ENCODE peak calls at places on chromosomes 7 and 10, in nine cellular contexts. One of them, this sample, is unnamed.

GRCh38 chr7:8724080-8724718 is 290.8 kb downstream of the NXPH1 start:
- DNase-seq in GM12891: peak
- DNase-seq in transverse colon: peak
- DNase-seq in adrenal gland: peak
- DNase-seq in IMR-90: no peak
- DNase-seq in lower leg skin: no peak
- DNase-seq in sigmoid colon: no peak
- DNase-seq in H1: peak
- DNase-seq in gastrocnemius medialis: no peak
- DNase-seq in this sample: peak

GRCh38 chr10:76303682-76304316 is 872.4 kb downstream of the LRMDA start:
- DNase-seq in GM12891: no peak
- DNase-seq in transverse colon: peak
- DNase-seq in adrenal gland: peak
- DNase-seq in IMR-90: peak
- DNase-seq in lower leg skin: peak
- DNase-seq in sigmoid colon: peak
- DNase-seq in H1: peak
- DNase-seq in gastrocnemius medialis: peak
- DNase-seq in this sample: peak

GRCh38 chr10:117442944-117443676 is 67.9 kb upstream of the PDZD8 start:
- DNase-seq in GM12891: peak
- DNase-seq in transverse colon: peak
- DNase-seq in adrenal gland: peak
- DNase-seq in IMR-90: peak
- DNase-seq in lower leg skin: peak
- DNase-seq in sigmoid colon: peak
- DNase-seq in H1: peak
- DNase-seq in gastrocnemius medialis: peak
- DNase-seq in this sample: peak

GRCh38 chr10:118835682-118836326 is 81.0 kb upstream of the CACUL1 start:
- DNase-seq in GM12891: no peak
- DNase-seq in transverse colon: peak
- DNase-seq in adrenal gland: no peak
- DNase-seq in IMR-90: no peak
- DNase-seq in lower leg skin: no peak
- DNase-seq in sigmoid colon: no peak
- DNase-seq in H1: no peak
- DNase-seq in gastrocnemius medialis: no peak
- DNase-seq in this sample: no peak

GRCh38 chr10:14723052-14723689 is 51.5 kb downstream of the FAM107B start:
- DNase-seq in GM12891: no peak
- DNase-seq in transverse colon: no peak
- DNase-seq in adrenal gland: no peak
- DNase-seq in IMR-90: no peak
- DNase-seq in lower leg skin: no peak
- DNase-seq in sigmoid colon: no peak
- DNase-seq in H1: no peak
- DNase-seq in gastrocnemius medialis: no peak
- DNase-seq in this sample: no peak

GRCh38 chr10:60757422-60757895 is 20.8 kb upstream of the CDK1 start:
- DNase-seq in GM12891: no peak
- DNase-seq in transverse colon: no peak
- DNase-seq in adrenal gland: no peak
- DNase-seq in IMR-90: peak
- DNase-seq in lower leg skin: no peak
- DNase-seq in sigmoid colon: no peak
- DNase-seq in H1: no peak
- DNase-seq in gastrocnemius medialis: no peak
- DNase-seq in this sample: no peak

GRCh38 chr7:94623820-94624219 is 32.1 kb downstream of the SGCE start:
- DNase-seq in GM12891: no peak
- DNase-seq in transverse colon: no peak
- DNase-seq in adrenal gland: no peak
- DNase-seq in IMR-90: no peak
- DNase-seq in lower leg skin: no peak
- DNase-seq in sigmoid colon: no peak
- DNase-seq in H1: no peak
- DNase-seq in gastrocnemius medialis: no peak
- DNase-seq in this sample: no peak

GRCh38 chr10:131641231-131641630 is 259.6 kb upstream of the PPP2R2D start:
- DNase-seq in GM12891: peak
- DNase-seq in transverse colon: no peak
- DNase-seq in adrenal gland: no peak
- DNase-seq in IMR-90: no peak
- DNase-seq in lower leg skin: peak
- DNase-seq in sigmoid colon: no peak
- DNase-seq in H1: no peak
- DNase-seq in gastrocnemius medialis: no peak
- DNase-seq in this sample: no peak

GRCh38 chr10:74977072-74977471 is 134.4 kb upstream of the SAMD8 start:
- DNase-seq in GM12891: no peak
- DNase-seq in transverse colon: no peak
- DNase-seq in adrenal gland: no peak
- DNase-seq in IMR-90: no peak
- DNase-seq in lower leg skin: no peak
- DNase-seq in sigmoid colon: no peak
- DNase-seq in H1: no peak
- DNase-seq in gastrocnemius medialis: no peak
- DNase-seq in this sample: no peak

GRCh38 chr10:123559823-123560092 is 106.4 kb upstream of the GPR26 start:
- DNase-seq in GM12891: no peak
- DNase-seq in transverse colon: no peak
- DNase-seq in adrenal gland: no peak
- DNase-seq in IMR-90: no peak
- DNase-seq in lower leg skin: peak
- DNase-seq in sigmoid colon: peak
- DNase-seq in H1: no peak
- DNase-seq in gastrocnemius medialis: no peak
- DNase-seq in this sample: no peak

DNA sequence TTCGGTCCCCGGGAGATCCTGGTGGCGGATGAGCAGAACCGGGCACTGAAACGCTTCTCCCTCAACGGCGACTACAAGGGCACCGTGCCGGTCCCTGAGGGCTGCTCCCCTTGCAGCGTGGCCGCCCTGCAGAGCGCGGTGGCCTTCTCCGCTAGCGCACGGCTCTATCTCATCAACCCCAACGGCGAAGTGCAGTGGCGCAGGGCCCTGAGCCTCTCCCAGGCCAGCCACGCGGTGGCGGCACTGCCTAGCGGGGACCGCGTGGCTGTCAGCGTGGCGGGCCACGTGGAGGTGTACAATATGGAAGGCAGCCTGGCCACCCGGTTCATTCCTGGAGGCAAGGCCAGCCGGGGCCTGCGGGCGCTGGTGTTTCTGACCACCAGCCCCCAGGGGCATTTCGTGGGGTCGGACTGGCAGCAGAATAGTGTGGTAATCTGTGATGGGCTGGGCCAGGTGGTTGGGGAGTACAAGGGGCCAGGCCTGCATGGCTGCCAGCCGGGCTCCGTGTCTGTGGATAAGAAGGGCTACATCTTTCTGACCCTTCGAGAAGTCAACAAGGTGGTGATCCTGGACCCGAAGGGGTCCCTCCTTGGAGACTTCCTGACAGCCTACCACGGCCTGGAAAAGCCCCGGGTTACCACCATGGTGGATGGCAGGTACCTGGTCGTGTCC is 3.7 kb downstream of the TRIM56 start:
- DNase-seq in GM12891: no peak
- DNase-seq in transverse colon: no peak
- DNase-seq in adrenal gland: no peak
- DNase-seq in IMR-90: no peak
- DNase-seq in lower leg skin: no peak
- DNase-seq in sigmoid colon: no peak
- DNase-seq in H1: no peak
- DNase-seq in gastrocnemius medialis: no peak
- DNase-seq in this sample: no peak
- TF ChIP-seq POLR2A in GM12891: no peak
- TF ChIP-seq POLR2A in transverse colon: no peak
- TF ChIP-seq POLR2A in adrenal gland: no peak
- TF ChIP-seq POLR2A in IMR-90: no peak
- TF ChIP-seq POLR2A in lower leg skin: no peak
- TF ChIP-seq POLR2A in sigmoid colon: no peak
- TF ChIP-seq POLR2A in H1: no peak
- TF ChIP-seq POLR2A in gastrocnemius medialis: no peak
- TF ChIP-seq POLR2A in this sample: no peak

GRCh38 chr7:32163141-32163806 is 93.1 kb upstream of the PDE1C start:
- DNase-seq in GM12891: no peak
- DNase-seq in transverse colon: peak
- DNase-seq in adrenal gland: no peak
- DNase-seq in IMR-90: peak
- DNase-seq in lower leg skin: no peak
- DNase-seq in sigmoid colon: peak
- DNase-seq in H1: no peak
- DNase-seq in gastrocnemius medialis: no peak
- DNase-seq in this sample: peak
- TF ChIP-seq POLR2A in GM12891: no peak
- TF ChIP-seq POLR2A in transverse colon: no peak
- TF ChIP-seq POLR2A in adrenal gland: no peak
- TF ChIP-seq POLR2A in IMR-90: no peak
- TF ChIP-seq POLR2A in lower leg skin: no peak
- TF ChIP-seq POLR2A in sigmoid colon: no peak
- TF ChIP-seq POLR2A in H1: no peak
- TF ChIP-seq POLR2A in gastrocnemius medialis: no peak
- TF ChIP-seq POLR2A in this sample: no peak

DNA sequence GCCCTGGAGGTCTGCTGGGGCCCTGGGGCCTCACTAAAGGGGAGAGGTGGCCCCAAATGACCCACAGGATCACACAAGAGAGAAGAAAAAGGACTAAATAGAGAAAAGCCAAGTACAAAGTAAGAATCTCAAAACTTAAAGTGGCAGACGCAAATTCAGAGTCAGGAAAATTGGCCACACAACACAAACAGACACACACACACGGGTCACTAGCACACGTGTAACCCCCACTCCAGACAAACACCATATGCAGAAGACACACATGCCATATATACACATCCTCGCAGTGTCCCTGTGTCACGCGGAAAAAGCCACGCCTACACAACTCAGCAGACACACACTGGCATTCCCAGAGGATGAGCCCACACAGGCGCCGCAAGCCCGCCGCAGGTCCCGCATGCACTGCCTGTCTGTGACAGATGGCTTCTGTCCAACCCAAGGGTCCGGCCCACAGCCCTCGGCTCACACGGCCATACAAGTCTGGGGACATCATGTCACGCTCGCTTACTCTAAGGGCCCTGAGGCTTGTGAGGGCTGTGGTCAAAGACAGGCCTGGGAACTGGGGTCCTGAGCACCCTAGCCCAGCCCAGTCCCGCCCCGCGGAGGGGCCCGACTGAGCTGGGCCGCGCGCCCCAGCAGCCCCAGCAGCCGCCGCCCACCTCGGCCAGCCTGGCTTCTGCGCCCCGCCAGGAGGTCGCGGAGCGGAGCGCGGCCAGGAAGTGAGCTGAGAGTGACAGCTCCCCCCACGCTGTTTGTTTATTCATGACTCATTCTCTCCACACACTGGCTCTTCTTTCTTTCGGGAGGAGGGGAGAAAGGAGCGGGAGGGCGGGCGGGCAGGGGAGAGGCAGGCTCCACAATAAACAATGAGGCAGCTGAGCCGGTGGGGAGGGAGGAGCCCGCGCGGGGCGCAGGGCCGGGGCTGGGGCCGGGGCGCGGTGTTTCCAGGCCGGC is 95.5 kb upstream of the ZMIZ1 start:
- DNase-seq in GM12891: peak
- DNase-seq in transverse colon: peak
- DNase-seq in adrenal gland: peak
- DNase-seq in IMR-90: peak
- DNase-seq in lower leg skin: peak
- DNase-seq in sigmoid colon: peak
- DNase-seq in H1: peak
- DNase-seq in gastrocnemius medialis: peak
- DNase-seq in this sample: peak
- TF ChIP-seq POLR2A in GM12891: no peak
- TF ChIP-seq POLR2A in transverse colon: peak
- TF ChIP-seq POLR2A in adrenal gland: peak
- TF ChIP-seq POLR2A in IMR-90: peak
- TF ChIP-seq POLR2A in lower leg skin: no peak
- TF ChIP-seq POLR2A in sigmoid colon: peak
- TF ChIP-seq POLR2A in H1: no peak
- TF ChIP-seq POLR2A in gastrocnemius medialis: peak
- TF ChIP-seq POLR2A in this sample: peak

GRCh38 chr7:1709281-1709680 is 39.2 kb downstream of the ELFN1 start:
- DNase-seq in GM12891: no peak
- DNase-seq in transverse colon: no peak
- DNase-seq in adrenal gland: no peak
- DNase-seq in IMR-90: no peak
- DNase-seq in lower leg skin: no peak
- DNase-seq in sigmoid colon: no peak
- DNase-seq in H1: no peak
- DNase-seq in gastrocnemius medialis: no peak
- DNase-seq in this sample: no peak

GRCh38 chr7:1708640-1709249 is 38.7 kb downstream of the ELFN1 start:
- DNase-seq in GM12891: no peak
- DNase-seq in transverse colon: no peak
- DNase-seq in adrenal gland: no peak
- DNase-seq in IMR-90: no peak
- DNase-seq in lower leg skin: peak
- DNase-seq in sigmoid colon: peak
- DNase-seq in H1: no peak
- DNase-seq in gastrocnemius medialis: no peak
- DNase-seq in this sample: no peak

GRCh38 chr7:1706721-1707613 is 36.9 kb downstream of the ELFN1 start:
- DNase-seq in GM12891: peak
- DNase-seq in transverse colon: no peak
- DNase-seq in adrenal gland: peak
- DNase-seq in IMR-90: no peak
- DNase-seq in lower leg skin: peak
- DNase-seq in sigmoid colon: no peak
- DNase-seq in H1: no peak
- DNase-seq in gastrocnemius medialis: no peak
- DNase-seq in this sample: no peak

GRCh38 chr7:1706381-1706720 is 36.3 kb downstream of the ELFN1 start:
- DNase-seq in GM12891: no peak
- DNase-seq in transverse colon: no peak
- DNase-seq in adrenal gland: no peak
- DNase-seq in IMR-90: no peak
- DNase-seq in lower leg skin: no peak
- DNase-seq in sigmoid colon: no peak
- DNase-seq in H1: no peak
- DNase-seq in gastrocnemius medialis: no peak
- DNase-seq in this sample: no peak

DNA sequence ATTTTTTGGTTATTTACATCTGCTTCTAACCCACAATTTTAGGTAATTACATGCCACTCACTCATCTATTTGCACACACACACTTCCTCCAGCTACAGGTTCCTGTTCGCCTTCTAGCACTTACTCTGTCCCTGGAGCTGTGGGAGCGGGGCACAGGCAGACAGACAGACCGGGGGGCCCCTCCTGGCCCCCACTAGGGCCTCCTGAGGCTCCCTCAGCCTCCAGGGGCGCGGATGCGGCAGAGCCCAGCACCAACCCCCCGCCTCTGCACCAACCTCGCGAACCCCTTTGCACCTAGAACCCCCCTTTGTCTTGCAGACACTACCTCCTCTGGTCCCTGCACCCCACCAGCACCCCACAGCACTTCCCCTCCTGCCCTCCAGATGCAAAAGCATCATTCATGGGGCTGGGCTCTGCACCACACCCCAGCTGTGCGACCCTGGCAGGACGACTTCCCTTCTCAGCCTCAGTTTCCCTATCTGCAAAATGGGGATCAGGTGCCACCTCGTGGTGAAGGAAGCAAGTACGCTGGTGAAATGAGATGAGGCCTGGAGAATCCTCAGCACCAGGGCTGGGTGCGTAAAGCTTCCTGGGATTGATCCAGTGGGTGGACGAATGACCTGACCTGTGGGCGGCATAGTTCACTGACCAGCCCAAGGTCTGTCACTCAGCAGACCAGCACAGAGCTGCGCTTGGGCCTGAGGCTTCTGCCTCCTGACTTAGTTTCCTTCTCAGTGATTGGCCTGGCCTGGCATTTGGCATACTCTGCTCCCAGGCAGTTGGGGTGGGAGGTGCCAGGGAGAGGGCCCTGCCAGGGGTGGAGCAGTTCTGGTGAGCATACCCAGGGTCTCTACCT is 37.9 kb downstream of the ELFN1 start:
- DNase-seq in GM12891: peak
- DNase-seq in transverse colon: no peak
- DNase-seq in adrenal gland: peak
- DNase-seq in IMR-90: no peak
- DNase-seq in lower leg skin: peak
- DNase-seq in sigmoid colon: no peak
- DNase-seq in H1: no peak
- DNase-seq in gastrocnemius medialis: no peak
- DNase-seq in this sample: no peak
- TF ChIP-seq POLR2A in GM12891: no peak
- TF ChIP-seq POLR2A in transverse colon: no peak
- TF ChIP-seq POLR2A in adrenal gland: no peak
- TF ChIP-seq POLR2A in IMR-90: no peak
- TF ChIP-seq POLR2A in lower leg skin: no peak
- TF ChIP-seq POLR2A in sigmoid colon: no peak
- TF ChIP-seq POLR2A in H1: no peak
- TF ChIP-seq POLR2A in gastrocnemius medialis: no peak
- TF ChIP-seq POLR2A in this sample: no peak

This sample was measured in tibial nerve.